ENCODE peak calls at places on chromosomes 12 and 14, in eight cellular contexts. C is spleen, E is MM.1S, B is heart right ventricle, Z is A549, Y is lower lobe of right lung, N is SJSA1, H is ascending aorta. J is an unnamed sample.

GRCh38 chr12:31466768-31467167 is 124.2 kb downstream of the DENND5B start:
- DNase-seq in Z (no peak), Y (no peak), C (no peak), E (no peak), N (no peak), H (no peak), B (no peak), J (no peak)

GRCh38 chr14:30673071-30673470 is 51.0 kb downstream of the SCFD1 start:
- DNase-seq in N (no peak), Z (no peak), C (no peak), H (no peak), B (no peak), Y (no peak), E (no peak), J (no peak)

GRCh38 chr14:75981426-75981825 is 369 bp downstream of the TGFB3 start:
- DNase-seq in Z (no peak), C (no peak), N (no peak), B (no peak), E (peak), Y (no peak), H (peak), J (no peak)

GRCh38 chr12:129693731-129694130 is 210.1 kb downstream of the TMEM132D start:
- DNase-seq in N (no peak), H (no peak), C (no peak), E (no peak), Y (no peak), Z (no peak), B (no peak), J (no peak)

GRCh38 chr14:74572829-74573360 is 39.1 kb downstream of the LTBP2 start:
- DNase-seq in B (no peak), N (no peak), H (no peak), C (no peak), Z (no peak), Y (no peak), E (no peak), J (no peak)

GRCh38 chr14:61510736-61511557 is 184.4 kb upstream of the HIF1A start:
- DNase-seq in E (no peak), Z (no peak), H (no peak), Y (no peak), B (no peak), N (no peak), C (no peak), J (no peak)

GRCh38 chr12:59823535-59823934 is 227.7 kb downstream of the SLC16A7 start:
- DNase-seq in Z (no peak), N (no peak), C (no peak), H (no peak), Y (no peak), E (no peak), B (no peak), J (no peak)

GRCh38 chr12:38921025-38921677 is 15.8 kb upstream of the CPNE8 start:
- DNase-seq in Y (no peak), H (no peak), B (peak), N (no peak), E (peak), Z (peak), C (no peak), J (peak)

GRCh38 chr12:101107032-101107763 is 102.8 kb downstream of the SLC5A8 start:
- DNase-seq in Z (no peak), C (no peak), E (no peak), Y (no peak), N (no peak), B (no peak), H (no peak), J (no peak)

GRCh38 chr12:13450231-13451080 is 253.9 kb downstream of the EMP1 start:
- DNase-seq in Z (no peak), N (no peak), E (no peak), C (no peak), H (no peak), B (no peak), Y (no peak), J (no peak)

GRCh38 chr12:90908465-90908864 is 46.5 kb downstream of the CCER1 start:
- DNase-seq in H (no peak), B (no peak), E (no peak), C (no peak), Z (no peak), N (no peak), Y (no peak), J (no peak)

GRCh38 chr12:75805905-75806304 is 225.7 kb downstream of the PHLDA1 start:
- DNase-seq in H (no peak), B (no peak), C (no peak), N (no peak), Y (no peak), E (no peak), Z (no peak), J (no peak)

GRCh38 chr14:63524537-63525155 is 18.5 kb downstream of the PPP2R5E start:
- DNase-seq in Z (no peak), N (no peak), E (no peak), B (no peak), Y (no peak), H (no peak), C (no peak), J (peak)

GRCh38 chr12:113136128-113136989 is 798 bp upstream of the RASAL1 start:
- DNase-seq in C (peak), B (no peak), H (no peak), Z (no peak), Y (peak), E (no peak), N (no peak), J (no peak)

GRCh38 chr14:32808574-32809098 is 130.0 kb upstream of the NPAS3 start:
- DNase-seq in H (no peak), E (no peak), Y (no peak), N (no peak), C (no peak), Z (no peak), B (peak), J (no peak)

GRCh38 chr14:96299441-96299840 is 43.4 kb downstream of the BDKRB1 start:
- DNase-seq in Z (no peak), N (no peak), Y (no peak), B (no peak), E (no peak), C (no peak), H (no peak), J (no peak)

GRCh38 chr12:31353730-31354708 is 28.1 kb upstream of the SINHCAF start:
- DNase-seq in H (no peak), N (no peak), E (no peak), Y (no peak), B (no peak), C (no peak), Z (no peak), J (no peak)

GRCh38 chr12:104930388-104931326 is 27.4 kb downstream of the SLC41A2 start:
- DNase-seq in Y (no peak), E (no peak), H (no peak), Z (no peak), B (no peak), N (no peak), C (no peak), J (no peak)

GRCh38 chr12:56529656-56530055 is 8.0 kb downstream of the RBMS2 start:
- DNase-seq in E (no peak), N (no peak), H (no peak), Y (no peak), C (no peak), Z (no peak), B (no peak), J (no peak)

GRCh38 chr14:55684956-55685584 is 105.1 kb downstream of the KTN1 start:
- DNase-seq in Y (no peak), C (no peak), H (no peak), E (no peak), N (no peak), B (peak), Z (no peak), J (no peak)

GRCh38 chr12:57620936-57621496 is 9.8 kb downstream of the ARHGEF25 start:
- DNase-seq in C (no peak), H (no peak), B (no peak), N (peak), E (no peak), Y (no peak), Z (no peak), J (no peak)

GRCh38 chr14:20278414-20278813 is 27.3 kb downstream of the TTC5 start:
- DNase-seq in Z (no peak), B (no peak), C (no peak), H (no peak), Y (peak), N (no peak), E (no peak), J (no peak)

GRCh38 chr14:86501611-86502010 is 971.7 kb downstream of the FLRT2 start:
- DNase-seq in Z (no peak), N (no peak), B (no peak), E (peak), H (no peak), C (no peak), Y (no peak), J (no peak)

GRCh38 chr14:72714871-72715214 is 179.1 kb downstream of the DPF3 start:
- DNase-seq in H (no peak), B (peak), Y (no peak), C (no peak), N (peak), Z (no peak), E (no peak), J (no peak)

GRCh38 chr14:56310643-56311042 is 192.4 kb downstream of the PELI2 start:
- DNase-seq in H (no peak), Z (no peak), B (no peak), Y (no peak), E (no peak), C (no peak), N (peak), J (no peak)

GRCh38 chr14:72000907-72001306 is 68.7 kb downstream of the RGS6 start:
- DNase-seq in Z (no peak), E (no peak), N (no peak), B (peak), C (no peak), H (no peak), Y (peak), J (no peak)

GRCh38 chr12:59579616-59580015 is 16.2 kb upstream of the SLC16A7 start:
- DNase-seq in H (no peak), B (no peak), C (no peak), Y (no peak), Z (no peak), N (no peak), E (no peak), J (no peak)

GRCh38 chr12:15726757-15727112 is 62.5 kb downstream of the EPS8 start:
- DNase-seq in C (no peak), B (no peak), E (no peak), Z (no peak), H (no peak), N (no peak), Y (no peak), J (no peak)
- H3K27ac ChIP-seq in C (no peak), B (peak), E (no peak), Z (peak), H (peak), N (no peak), Y (no peak), J (no peak)

GRCh38 chr12:6765634-6766581 is at the start of gene PTMS:
- DNase-seq in C (peak), E (no peak), Y (peak), Z (peak), H (peak), B (peak), N (peak), J (peak)

GRCh38 chr12:6765048-6765633 is 1.0 kb upstream of the PTMS start:
- DNase-seq in N (no peak), C (no peak), B (no peak), H (no peak), Y (no peak), Z (peak), E (no peak), J (no peak)

GRCh38 chr12:6761849-6762248 is 4.3 kb upstream of the PTMS start:
- DNase-seq in B (no peak), E (no peak), N (no peak), C (no peak), H (no peak), Y (no peak), Z (no peak), J (no peak)

GRCh38 chr12:6763380-6763779 is 2.8 kb upstream of the PTMS start:
- DNase-seq in C (no peak), Z (no peak), B (no peak), Y (no peak), N (no peak), E (no peak), H (no peak), J (no peak)

DNA sequence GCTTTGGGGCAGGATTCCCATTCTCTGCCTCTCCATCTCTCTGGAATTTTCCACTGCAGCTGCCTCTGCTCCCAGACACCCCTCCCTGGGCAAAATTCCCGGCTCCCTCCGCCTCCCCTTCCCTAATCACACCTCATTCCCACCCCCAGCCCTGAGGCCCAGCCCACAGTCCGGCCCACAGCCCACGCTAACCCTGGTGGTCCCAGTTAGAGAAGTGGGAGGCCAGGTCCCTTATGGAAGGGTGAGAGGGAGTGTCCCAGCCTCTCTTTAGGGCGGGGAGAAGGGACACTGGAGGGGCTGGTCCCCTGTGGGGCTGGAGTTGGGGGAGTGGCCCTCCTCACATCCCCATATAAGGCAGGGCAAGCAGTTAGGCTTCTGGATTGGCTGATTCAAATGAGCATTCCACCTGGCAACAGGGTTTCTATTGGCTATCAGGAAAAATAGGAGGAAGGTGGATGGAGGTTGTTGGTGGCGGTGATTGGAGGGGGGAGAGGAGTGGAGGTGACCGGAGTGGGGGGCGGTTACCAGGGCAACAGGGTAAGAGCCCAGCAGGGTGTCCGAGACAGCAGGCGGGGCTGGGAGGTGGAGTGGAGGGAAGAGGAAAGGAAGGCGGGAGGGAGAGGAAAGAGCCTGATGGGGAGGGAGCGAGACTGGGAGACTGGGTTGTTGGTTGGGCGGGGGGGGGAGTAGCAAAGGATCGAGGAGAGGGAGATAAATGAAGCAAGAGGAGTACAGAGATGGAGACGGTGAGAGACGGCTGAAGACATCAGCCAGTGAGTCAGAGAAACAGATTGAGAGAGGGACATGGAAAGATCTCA is 1.9 kb upstream of the PTMS start:
- DNase-seq in C (peak), B (peak), N (peak), Z (peak), H (peak), Y (peak), E (peak), J (peak)
- H3K27ac ChIP-seq in C (peak), B (peak), N (peak), Z (peak), H (peak), Y (peak), E (no peak), J (peak)

DNA sequence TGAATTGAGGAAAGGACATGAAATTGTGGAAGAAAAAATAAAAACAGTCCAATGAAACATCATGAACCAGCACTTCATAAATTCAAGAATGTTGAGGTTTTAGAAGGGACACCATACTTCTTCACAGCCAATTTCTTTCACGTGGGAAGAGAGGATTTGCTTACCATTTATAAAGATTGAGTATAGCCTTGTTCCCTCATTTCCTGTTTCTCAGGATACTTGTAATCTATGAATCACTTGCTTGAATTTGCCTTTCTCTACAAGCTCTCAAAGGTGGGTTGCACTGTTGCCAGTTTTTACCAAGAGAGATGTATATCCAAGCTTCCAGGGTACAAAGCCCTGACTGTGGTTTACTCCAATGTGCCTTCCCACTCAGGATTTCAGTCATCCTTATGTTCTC is 116.1 kb downstream of the DUSP6 start:
- DNase-seq in C (no peak), E (no peak), B (no peak), N (no peak), H (no peak), Y (no peak), Z (no peak), J (no peak)
- H3K27ac ChIP-seq in C (peak), E (no peak), B (peak), N (no peak), H (no peak), Y (peak), Z (no peak), J (peak)

GRCh38 chr14:102909462-102909861 is 13.0 kb upstream of the AMN start:
- DNase-seq in C (peak), B (no peak), Y (no peak), H (no peak), Z (no peak), N (no peak), E (no peak), J (no peak)
- H3K27ac ChIP-seq in C (no peak), B (no peak), Y (no peak), H (no peak), Z (no peak), N (no peak), E (no peak), J (no peak)

GRCh38 chr12:6769681-6770080 is 2.6 kb upstream of the LAG3 start:
- DNase-seq in Y (no peak), E (no peak), H (no peak), N (no peak), Z (no peak), B (no peak), C (no peak), J (no peak)

GRCh38 chr12:6770600-6770999 is 1.7 kb upstream of the LAG3 start:
- DNase-seq in N (no peak), E (no peak), H (no peak), Z (no peak), Y (no peak), B (no peak), C (no peak), J (no peak)

GRCh38 chr12:6769003-6769389 is 2.8 kb downstream of the PTMS start:
- DNase-seq in N (no peak), Y (no peak), B (peak), E (no peak), Z (no peak), C (no peak), H (no peak), J (no peak)

GRCh38 chr12:6771091-6771495 is 1.2 kb upstream of the LAG3 start:
- DNase-seq in Y (no peak), B (peak), C (no peak), E (no peak), Z (no peak), H (no peak), N (no peak), J (no peak)

DNA sequence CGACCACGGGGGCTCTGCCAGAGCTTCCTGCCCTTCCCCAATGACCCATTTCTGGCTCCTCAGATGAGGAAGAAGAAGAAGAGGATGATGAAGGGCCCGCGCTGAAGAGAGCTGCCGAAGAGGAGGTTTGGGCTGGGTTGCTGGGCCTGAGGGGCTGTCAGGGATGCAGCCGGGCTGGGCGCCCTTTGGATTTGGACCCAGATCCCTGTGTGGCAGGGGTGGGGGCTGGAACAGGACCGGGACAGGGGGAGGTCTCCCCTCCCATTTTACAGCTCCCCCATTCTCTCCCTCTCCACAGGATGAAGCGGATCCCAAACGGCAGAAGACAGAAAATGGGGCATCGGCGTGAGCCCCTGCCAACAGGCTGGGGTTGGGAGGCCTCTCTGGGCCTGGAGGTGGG is 2.2 kb upstream of the LAG3 start:
- DNase-seq in N (no peak), H (no peak), E (no peak), Y (no peak), B (no peak), Z (no peak), C (no peak), J (no peak)
- H3K27ac ChIP-seq in N (no peak), H (no peak), E (no peak), Y (no peak), B (no peak), Z (peak), C (peak), J (no peak)

DNA sequence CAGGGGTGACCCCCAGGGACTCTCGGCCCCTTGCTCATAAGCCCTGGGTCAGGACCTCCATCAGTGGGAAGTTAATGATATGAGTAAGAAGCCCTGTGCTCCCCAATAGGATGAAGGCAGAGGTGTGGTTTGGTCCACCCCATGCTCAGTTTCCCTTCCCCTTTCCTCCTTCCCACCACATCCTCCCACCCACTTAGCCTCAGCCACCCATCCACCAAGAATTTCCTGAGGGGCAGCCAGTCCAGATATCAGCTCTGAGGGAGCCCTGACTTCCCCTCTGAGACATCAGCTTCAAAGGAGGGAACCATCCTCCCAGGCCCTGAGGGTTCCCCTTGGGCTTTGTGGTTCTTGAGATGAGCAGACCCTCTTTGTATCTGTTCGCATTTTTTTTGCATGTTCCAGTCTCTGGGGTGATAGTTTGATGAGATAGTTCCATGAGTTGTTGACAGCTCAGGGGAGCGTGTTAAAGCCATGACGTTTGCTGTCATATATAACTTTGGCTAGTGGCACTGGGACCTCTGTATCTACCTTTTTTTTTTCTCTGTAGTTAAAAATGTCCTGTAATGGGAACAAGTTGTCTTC is 71.2 kb downstream of the LGMN start:
- DNase-seq in E (no peak), Z (no peak), Y (no peak), C (peak), H (no peak), N (no peak), B (no peak), J (no peak)
- H3K27ac ChIP-seq in E (no peak), Z (no peak), Y (no peak), C (peak), H (peak), N (no peak), B (no peak), J (no peak)

GRCh38 chr14:58547649-58548048 is 90.1 kb upstream of the DACT1 start:
- DNase-seq in B (no peak), H (no peak), Y (no peak), Z (no peak), N (no peak), E (no peak), C (no peak), J (no peak)

DNA sequence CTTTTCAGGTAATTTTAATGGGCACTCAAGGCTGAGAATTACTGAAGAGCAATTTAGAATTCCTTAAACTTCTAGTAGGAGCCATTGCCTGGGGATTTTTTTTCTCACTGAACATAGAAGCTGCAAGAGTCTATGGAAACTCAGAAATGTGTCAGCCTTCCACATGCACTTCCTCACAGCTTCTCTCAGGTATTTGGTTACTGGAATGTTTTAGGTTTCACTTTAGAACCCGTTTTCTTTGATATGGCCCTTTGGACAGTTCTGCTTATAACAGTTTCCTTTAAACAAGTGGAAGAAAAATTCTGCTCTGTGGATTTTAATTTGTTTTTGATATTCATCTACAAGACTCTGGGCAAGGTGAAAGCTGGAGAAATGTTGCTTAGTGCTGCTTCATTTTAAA is 88.4 kb upstream of the DACT1 start:
- DNase-seq in C (no peak), N (no peak), E (no peak), Y (no peak), Z (no peak), B (no peak), H (no peak), J (no peak)
- H3K27ac ChIP-seq in C (no peak), N (no peak), E (no peak), Y (no peak), Z (no peak), B (no peak), H (no peak), J (no peak)

GRCh38 chr12:50111417-50111692 is 681 bp upstream of the COX14 start:
- DNase-seq in C (no peak), Y (no peak), N (no peak), E (no peak), Z (no peak), B (no peak), H (no peak), J (no peak)
- H3K27ac ChIP-seq in C (peak), Y (peak), N (no peak), E (peak), Z (peak), B (peak), H (peak), J (peak)

J was measured in epithelial cell of prostate.